ENCODE peak calls at places on chromosomes 12 and 14, in nine cellular contexts. M is upper lobe of right lung, N is HFF-Myc, Y is GM23338, W is A549, A is mammary epithelial cell, D is mucosa of descending colon, L is cardiac fibroblast, F is fibroblast of pulmonary artery. G is an unnamed sample.

GRCh38 chr14:52840916-52841315 is 49.5 kb upstream of the GNPNAT1 start:
- DNase-seq in M (no peak), A (peak; percentile 48), F (peak; percentile 68), W (peak; percentile 33), L (peak; percentile 81), D (no peak), N (no peak), Y (no peak), G (no peak)

GRCh38 chr12:55467836-55468235 is 2.1 kb downstream of the OR6C70 start:
- DNase-seq in N (no peak), D (no peak), F (no peak), Y (no peak), M (no peak), L (no peak), W (no peak), A (no peak), G (no peak)

GRCh38 chr12:2333516-2333915 is 280.7 kb downstream of the CACNA1C start:
- DNase-seq in F (no peak), N (no peak), W (no peak), L (no peak), D (no peak), M (no peak), Y (no peak), A (no peak), G (no peak)

GRCh38 chr14:96682401-96682800 is 114.8 kb upstream of the VRK1 start:
- DNase-seq in L (no peak), F (no peak), M (no peak), N (no peak), Y (no peak), W (no peak), D (no peak), A (no peak), G (no peak)

GRCh38 chr12:1995205-1995896 is 8.9 kb downstream of the DCP1B start:
- DNase-seq in N (no peak), M (no peak), F (no peak), W (no peak), Y (no peak), L (no peak), A (no peak), D (no peak), G (no peak)

GRCh38 chr14:72892879-72893635 is 844 bp downstream of the DPF3 start:
- DNase-seq in M (peak; percentile 67), Y (peak; percentile 66), A (peak; percentile 37), D (peak; percentile 63), F (no peak), W (no peak), L (peak; percentile 36), N (no peak), G (no peak)

GRCh38 chr14:90381999-90382451 is 14.8 kb upstream of the CALM1 start:
- DNase-seq in N (no peak), W (no peak), Y (peak; percentile 75), A (no peak), L (no peak), D (peak; percentile 83), F (no peak), M (peak; percentile 77), G (no peak)

GRCh38 chr12:111841750-111842555 is at the start of gene MAPKAPK5:
- DNase-seq in A (peak; percentile 92), M (peak; percentile 97), F (peak; percentile 96), W (peak; percentile 97), Y (peak; percentile 96), N (peak; percentile 82), L (peak; percentile 96), D (peak; percentile 98), G (peak; percentile 78)

GRCh38 chr12:101570022-101570421 is 24.7 kb upstream of the MYBPC1 start:
- DNase-seq in M (no peak), A (peak; percentile 24), L (peak; percentile 42), F (peak; percentile 59), W (no peak), N (peak; percentile 20), D (no peak), Y (peak; percentile 30), G (peak; percentile 28)

GRCh38 chr14:88143817-88144216 is 138.9 kb downstream of the GPR65 start:
- DNase-seq in M (no peak), D (no peak), W (no peak), L (no peak), A (no peak), F (no peak), N (no peak), Y (peak; percentile 51), G (no peak)

DNA sequence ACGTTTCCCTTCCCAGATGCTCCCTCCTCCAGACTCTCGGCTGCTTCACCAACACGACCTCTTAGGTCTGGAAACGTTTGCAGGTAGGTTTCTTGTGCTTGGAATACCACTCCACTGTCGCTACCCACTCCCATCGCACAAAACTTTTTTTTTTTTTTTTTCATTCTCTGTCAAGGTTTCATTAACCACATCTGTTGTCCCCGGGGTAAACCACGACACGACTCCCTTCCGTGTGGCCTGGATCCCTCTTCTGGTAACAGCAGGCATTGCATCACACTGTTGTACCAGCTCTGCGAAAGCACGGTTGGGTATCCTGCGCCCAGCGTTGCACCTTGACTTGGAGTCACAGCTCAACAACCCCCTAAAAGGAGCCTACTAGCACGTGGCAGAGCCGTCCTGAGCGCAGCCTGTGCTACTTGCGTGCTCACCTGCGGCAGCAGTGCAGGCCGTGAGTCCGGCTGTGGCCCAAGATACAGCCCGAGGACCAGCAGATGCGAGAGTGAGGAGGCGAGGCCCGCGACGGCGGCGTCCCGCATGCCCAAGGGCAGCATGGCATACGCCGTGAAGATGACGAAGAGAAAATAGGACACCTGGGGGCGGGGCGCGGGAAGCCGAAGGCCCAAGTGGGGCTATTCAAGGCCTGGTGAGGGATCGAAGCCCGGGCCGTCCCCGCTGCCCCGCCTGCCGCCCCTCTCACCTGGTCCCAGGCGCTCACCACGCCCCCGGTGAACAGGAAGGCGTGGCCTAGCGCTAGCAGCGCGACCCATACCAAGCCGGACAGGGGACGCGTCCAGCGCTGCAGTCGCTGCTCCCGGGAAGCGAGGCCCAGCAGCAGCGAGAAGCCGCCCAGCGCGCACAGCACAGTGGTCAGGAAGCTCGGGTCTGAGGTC is 2.5 kb downstream of the ADCY4 start:
- DNase-seq in Y (peak; percentile 91), W (peak; percentile 93), D (peak; percentile 76), M (peak; percentile 82), F (peak; percentile 65), N (no peak), A (peak; percentile 63), L (peak; percentile 62), G (no peak)
- H3K4me3 ChIP-seq in Y (peak overlapping the region; percentile 80), W (no peak overlapping the region), D (no peak overlapping the region), M (peak overlapping the region; percentile 37), F (peak overlapping the region; percentile 7), N (no peak overlapping the region), A (peak overlapping the region; percentile 28), L (no peak overlapping the region), G (peak overlapping the region; percentile 20)

GRCh38 chr12:132422057-132423043 is 67.6 kb upstream of the FBRSL1 start:
- DNase-seq in F (no peak), L (no peak), A (no peak), W (no peak), Y (peak; percentile 55), D (no peak), N (no peak), M (no peak), G (no peak)
- TF ChIP-seq CTCF in F (no peak), L (no peak), A (no peak), W (no peak), Y (peak; percentile 61), D (no peak), N (no peak), M (no peak), G (peak; percentile 30)

GRCh38 chr12:131372706-131373195 is 338.1 kb upstream of the SFSWAP start:
- DNase-seq in A (no peak), F (no peak), Y (no peak), D (no peak), M (no peak), N (no peak), L (no peak), W (no peak), G (no peak)
- H3K4me3 ChIP-seq in A (no peak overlapping the region), F (no peak overlapping the region), Y (no peak overlapping the region), D (no peak overlapping the region), M (no peak overlapping the region), N (no peak overlapping the region), L (no peak overlapping the region), W (no peak overlapping the region), G (no peak overlapping the region)

GRCh38 chr12:109717390-109718357 is 4.0 kb downstream of the FAM222A start:
- DNase-seq in N (no peak), A (no peak), M (no peak), Y (no peak), W (no peak), L (no peak), F (no peak), D (no peak), G (no peak)

GRCh38 chr12:109720856-109721189 is 7.2 kb downstream of the FAM222A start:
- DNase-seq in W (no peak), M (no peak), D (no peak), L (no peak), A (no peak), Y (no peak), F (no peak), N (no peak), G (no peak)

GRCh38 chr12:109720152-109720855 is 6.7 kb downstream of the FAM222A start:
- DNase-seq in N (no peak), Y (no peak), W (no peak), L (no peak), A (no peak), D (no peak), F (no peak), M (no peak), G (no peak)

GRCh38 chr12:109718390-109718789 is 4.8 kb downstream of the FAM222A start:
- DNase-seq in M (no peak), W (no peak), D (peak; percentile 38), L (no peak), Y (peak; percentile 90), N (no peak), F (no peak), A (no peak), G (no peak)

GRCh38 chr12:109719123-109720022 is 5.7 kb downstream of the FAM222A start:
- DNase-seq in F (no peak), L (no peak), W (no peak), M (no peak), D (no peak), A (no peak), N (no peak), Y (peak; percentile 77), G (no peak)
- TF ChIP-seq CTCF in F (no peak), L (peak; percentile 8), W (peak; percentile 22), M (no peak), D (no peak), A (peak; percentile 29), N (peak; percentile 27), Y (peak; percentile 57), G (peak; percentile 53)

DNA sequence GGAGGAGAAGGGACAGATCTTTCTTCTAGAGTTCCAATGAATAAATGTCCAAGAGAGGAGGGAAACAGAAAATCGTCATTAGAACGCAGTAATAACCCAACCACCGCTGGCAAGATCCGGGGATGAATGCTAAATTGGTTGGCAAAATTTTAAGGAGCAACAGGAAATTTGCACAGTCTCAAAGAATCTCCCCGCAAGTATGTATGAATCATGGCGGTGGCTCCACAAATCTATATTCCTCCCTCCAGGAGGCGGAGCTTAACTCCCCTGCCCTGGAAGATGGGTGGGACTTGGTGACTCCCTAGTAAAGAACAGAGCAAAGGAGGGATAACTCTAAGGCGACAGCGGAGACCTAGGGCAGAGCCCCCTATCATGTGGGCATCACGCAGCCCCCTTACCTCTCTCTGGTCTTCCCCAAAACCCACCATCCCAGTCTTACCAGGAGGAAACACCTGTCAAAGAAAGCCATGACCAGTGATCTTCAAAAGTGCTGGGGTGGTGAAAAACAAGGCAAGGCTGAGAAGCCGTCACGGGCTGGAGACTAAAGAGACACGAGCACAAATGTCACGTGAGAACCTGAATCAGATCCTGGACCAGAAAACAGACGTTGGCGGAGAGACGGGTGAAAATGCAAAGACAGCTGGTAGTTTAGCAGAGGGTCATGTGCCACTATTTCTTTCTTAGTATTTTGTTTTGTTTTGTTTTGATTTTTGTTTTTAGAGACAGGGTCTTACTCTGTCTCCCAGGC is 125.8 kb downstream of the NCOR2 start:
- DNase-seq in W (no peak), N (no peak), L (peak; percentile 96), M (no peak), A (no peak), Y (no peak), D (no peak), F (peak; percentile 95), G (peak; percentile 77)
- H3K4me3 ChIP-seq in W (no peak overlapping the region), N (no peak overlapping the region), L (no peak overlapping the region), M (no peak overlapping the region), A (no peak overlapping the region), Y (no peak overlapping the region), D (no peak overlapping the region), F (no peak overlapping the region), G (no peak overlapping the region)

G was measured in retinal pigment epithelial cell.